ENCODE peak calls at places on chromosomes 11 and 22, in eight cellular contexts. One of them, this sample, is unnamed. For H3K4me1, the result is how much of the 10 kb centered on the place peaks cover.

GRCh38 chr11:57597461-57597892 is at the start of gene SERPING1:
- DNase-seq in testis: peak
- DNase-seq in mucosa of descending colon: peak
- DNase-seq in fibroblast of lung: no peak
- DNase-seq in psoas muscle: peak
- DNase-seq in body of pancreas: peak
- DNase-seq in esophagus squamous epithelium: no peak
- DNase-seq in heart left ventricle: peak
- DNase-seq in this sample: peak

GRCh38 chr22:45096256-45096907 is 67.3 kb upstream of the NUP50 start:
- DNase-seq in body of pancreas: peak
- DNase-seq in mucosa of descending colon: no peak
- DNase-seq in heart left ventricle: no peak
- DNase-seq in esophagus squamous epithelium: no peak
- DNase-seq in fibroblast of lung: peak
- DNase-seq in testis: peak
- DNase-seq in psoas muscle: no peak
- DNase-seq in this sample: peak

GRCh38 chr11:12410006-12410728 is 32.8 kb downstream of the PARVA start:
- DNase-seq in esophagus squamous epithelium: no peak
- DNase-seq in testis: no peak
- DNase-seq in psoas muscle: no peak
- DNase-seq in heart left ventricle: no peak
- DNase-seq in body of pancreas: no peak
- DNase-seq in mucosa of descending colon: no peak
- DNase-seq in fibroblast of lung: peak
- DNase-seq in this sample: no peak

GRCh38 chr22:50600541-50600940 is at the start of gene MAPK8IP2:
- DNase-seq in fibroblast of lung: no peak
- DNase-seq in esophagus squamous epithelium: no peak
- DNase-seq in testis: peak
- DNase-seq in heart left ventricle: no peak
- DNase-seq in body of pancreas: peak
- DNase-seq in psoas muscle: no peak
- DNase-seq in mucosa of descending colon: no peak
- DNase-seq in this sample: no peak

GRCh38 chr11:35011389-35011788 is 95.0 kb downstream of the PDHX start:
- DNase-seq in fibroblast of lung: peak
- DNase-seq in psoas muscle: no peak
- DNase-seq in esophagus squamous epithelium: no peak
- DNase-seq in heart left ventricle: no peak
- DNase-seq in mucosa of descending colon: no peak
- DNase-seq in testis: no peak
- DNase-seq in body of pancreas: no peak
- DNase-seq in this sample: no peak

GRCh38 chr22:32576553-32577255 is 102.1 kb downstream of the FBXO7 start:
- DNase-seq in testis: no peak
- DNase-seq in heart left ventricle: no peak
- DNase-seq in psoas muscle: no peak
- DNase-seq in fibroblast of lung: no peak
- DNase-seq in mucosa of descending colon: no peak
- DNase-seq in body of pancreas: no peak
- DNase-seq in esophagus squamous epithelium: no peak
- DNase-seq in this sample: no peak

GRCh38 chr22:49657974-49658550 is 169.6 kb downstream of the BRD1 start:
- DNase-seq in body of pancreas: no peak
- DNase-seq in mucosa of descending colon: no peak
- DNase-seq in testis: no peak
- DNase-seq in heart left ventricle: no peak
- DNase-seq in fibroblast of lung: no peak
- DNase-seq in psoas muscle: no peak
- DNase-seq in esophagus squamous epithelium: no peak
- DNase-seq in this sample: no peak

GRCh38 chr22:42939451-42939881 is 75.5 kb downstream of the PACSIN2 start:
- DNase-seq in esophagus squamous epithelium: no peak
- DNase-seq in psoas muscle: no peak
- DNase-seq in body of pancreas: no peak
- DNase-seq in mucosa of descending colon: no peak
- DNase-seq in fibroblast of lung: no peak
- DNase-seq in testis: no peak
- DNase-seq in heart left ventricle: no peak
- DNase-seq in this sample: no peak

GRCh38 chr11:31871310-31872073 is 60.4 kb upstream of the PAX6 start:
- DNase-seq in mucosa of descending colon: no peak
- DNase-seq in heart left ventricle: no peak
- DNase-seq in esophagus squamous epithelium: no peak
- DNase-seq in testis: no peak
- DNase-seq in psoas muscle: no peak
- DNase-seq in fibroblast of lung: no peak
- DNase-seq in body of pancreas: no peak
- DNase-seq in this sample: no peak

GRCh38 chr11:69419662-69420061 is 61.8 kb upstream of the LINC01488 start:
- DNase-seq in esophagus squamous epithelium: no peak
- DNase-seq in psoas muscle: no peak
- DNase-seq in mucosa of descending colon: no peak
- DNase-seq in body of pancreas: no peak
- DNase-seq in heart left ventricle: no peak
- DNase-seq in testis: no peak
- DNase-seq in fibroblast of lung: no peak
- DNase-seq in this sample: peak

GRCh38 chr11:19921976-19922688 is 209.5 kb downstream of the NAV2 start:
- DNase-seq in fibroblast of lung: peak
- DNase-seq in esophagus squamous epithelium: no peak
- DNase-seq in mucosa of descending colon: no peak
- DNase-seq in testis: no peak
- DNase-seq in psoas muscle: no peak
- DNase-seq in heart left ventricle: no peak
- DNase-seq in body of pancreas: no peak
- DNase-seq in this sample: no peak

GRCh38 chr11:96055706-96056387 is 131.9 kb upstream of the MTMR2 start:
- DNase-seq in psoas muscle: no peak
- DNase-seq in mucosa of descending colon: no peak
- DNase-seq in fibroblast of lung: peak
- DNase-seq in esophagus squamous epithelium: no peak
- DNase-seq in body of pancreas: no peak
- DNase-seq in testis: no peak
- DNase-seq in heart left ventricle: no peak
- DNase-seq in this sample: no peak

GRCh38 chr11:129412501-129412900 is 36.9 kb downstream of the BARX2 start:
- DNase-seq in mucosa of descending colon: no peak
- DNase-seq in fibroblast of lung: no peak
- DNase-seq in heart left ventricle: no peak
- DNase-seq in testis: peak
- DNase-seq in body of pancreas: no peak
- DNase-seq in psoas muscle: no peak
- DNase-seq in esophagus squamous epithelium: no peak
- DNase-seq in this sample: no peak

GRCh38 chr22:42400811-42401547 is 31.2 kb downstream of the NFAM1 start:
- DNase-seq in mucosa of descending colon: no peak
- DNase-seq in body of pancreas: no peak
- DNase-seq in psoas muscle: no peak
- DNase-seq in heart left ventricle: no peak
- DNase-seq in esophagus squamous epithelium: no peak
- DNase-seq in testis: no peak
- DNase-seq in fibroblast of lung: no peak
- DNase-seq in this sample: no peak

GRCh38 chr11:10792385-10793068 is 16.2 kb downstream of the EIF4G2 start:
- DNase-seq in psoas muscle: peak
- DNase-seq in testis: peak
- DNase-seq in body of pancreas: peak
- DNase-seq in mucosa of descending colon: peak
- DNase-seq in esophagus squamous epithelium: peak
- DNase-seq in heart left ventricle: peak
- DNase-seq in fibroblast of lung: peak
- DNase-seq in this sample: peak

GRCh38 chr11:91163619-91164451 is 941.0 kb upstream of the CHORDC1 start:
- DNase-seq in body of pancreas: no peak
- DNase-seq in mucosa of descending colon: no peak
- DNase-seq in psoas muscle: no peak
- DNase-seq in testis: no peak
- DNase-seq in heart left ventricle: no peak
- DNase-seq in fibroblast of lung: peak
- DNase-seq in esophagus squamous epithelium: no peak
- DNase-seq in this sample: no peak

GRCh38 chr11:17979770-17980371 is 33.0 kb downstream of the SERGEF start:
- DNase-seq in psoas muscle: no peak
- DNase-seq in heart left ventricle: no peak
- DNase-seq in esophagus squamous epithelium: no peak
- DNase-seq in mucosa of descending colon: no peak
- DNase-seq in testis: peak
- DNase-seq in fibroblast of lung: no peak
- DNase-seq in body of pancreas: peak
- DNase-seq in this sample: peak
- H3K4me1 ChIP-seq in psoas muscle: under half
- H3K4me1 ChIP-seq in heart left ventricle: under half
- H3K4me1 ChIP-seq in esophagus squamous epithelium: under half
- H3K4me1 ChIP-seq in mucosa of descending colon: under half
- H3K4me1 ChIP-seq in testis: under half
- H3K4me1 ChIP-seq in fibroblast of lung: under half
- H3K4me1 ChIP-seq in body of pancreas: under half
- H3K4me1 ChIP-seq in this sample: under half

DNA sequence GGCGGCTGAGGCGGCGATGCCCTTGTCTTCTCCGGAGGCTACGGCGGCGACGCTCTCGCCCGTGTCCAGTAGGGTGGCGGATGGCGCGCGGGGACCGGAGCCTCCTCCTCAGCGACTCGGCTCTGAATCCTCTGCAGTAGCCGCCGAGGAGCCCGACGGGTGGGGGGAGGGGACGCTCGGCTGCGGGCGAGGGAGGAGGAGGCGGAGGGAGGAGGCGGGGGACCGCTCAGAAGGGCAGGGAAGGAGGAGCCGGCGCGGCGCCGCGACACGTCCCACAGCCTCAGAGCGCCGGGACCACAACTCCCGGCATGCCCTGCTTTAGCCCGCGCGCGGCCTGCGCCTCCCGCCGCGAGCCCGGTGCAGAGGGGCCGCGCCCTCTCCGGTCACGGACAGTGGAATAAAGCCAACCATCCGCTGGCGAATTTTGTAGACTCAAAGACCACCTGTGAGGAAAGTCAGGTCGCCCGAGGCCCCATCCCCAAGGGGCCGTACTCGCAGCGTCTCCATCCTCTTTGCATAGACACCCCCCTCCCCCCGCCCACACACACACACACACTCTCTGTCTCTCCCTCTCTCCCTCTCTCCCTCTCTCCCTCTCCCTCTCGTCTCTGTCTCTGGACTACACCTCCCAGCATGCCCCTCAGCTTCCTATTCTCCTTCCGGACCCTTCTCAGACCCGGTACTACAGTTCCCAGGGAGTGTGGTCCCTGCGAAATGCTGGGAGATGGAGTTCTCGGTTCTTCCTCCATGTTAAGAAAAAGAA is at the start of gene FAM168A:
- DNase-seq in body of pancreas: peak
- DNase-seq in psoas muscle: peak
- DNase-seq in testis: peak
- DNase-seq in heart left ventricle: peak
- DNase-seq in esophagus squamous epithelium: peak
- DNase-seq in fibroblast of lung: peak
- DNase-seq in mucosa of descending colon: peak
- DNase-seq in this sample: peak
- TF ChIP-seq CTCF in body of pancreas: peak
- TF ChIP-seq CTCF in psoas muscle: peak
- TF ChIP-seq CTCF in testis: peak
- TF ChIP-seq CTCF in heart left ventricle: peak
- TF ChIP-seq CTCF in esophagus squamous epithelium: peak
- TF ChIP-seq CTCF in fibroblast of lung: no peak
- TF ChIP-seq CTCF in mucosa of descending colon: no peak
- TF ChIP-seq CTCF in this sample: peak

GRCh38 chr11:68381716-68382115 is 69.3 kb downstream of the LRP5 start:
- DNase-seq in mucosa of descending colon: no peak
- DNase-seq in testis: no peak
- DNase-seq in psoas muscle: peak
- DNase-seq in esophagus squamous epithelium: no peak
- DNase-seq in body of pancreas: no peak
- DNase-seq in fibroblast of lung: no peak
- DNase-seq in heart left ventricle: peak
- DNase-seq in this sample: no peak
- H3K4me1 ChIP-seq in mucosa of descending colon: under half
- H3K4me1 ChIP-seq in testis: under half
- H3K4me1 ChIP-seq in psoas muscle: half or more
- H3K4me1 ChIP-seq in esophagus squamous epithelium: half or more
- H3K4me1 ChIP-seq in body of pancreas: under half
- H3K4me1 ChIP-seq in fibroblast of lung: under half
- H3K4me1 ChIP-seq in heart left ventricle: half or more
- H3K4me1 ChIP-seq in this sample: under half

DNA sequence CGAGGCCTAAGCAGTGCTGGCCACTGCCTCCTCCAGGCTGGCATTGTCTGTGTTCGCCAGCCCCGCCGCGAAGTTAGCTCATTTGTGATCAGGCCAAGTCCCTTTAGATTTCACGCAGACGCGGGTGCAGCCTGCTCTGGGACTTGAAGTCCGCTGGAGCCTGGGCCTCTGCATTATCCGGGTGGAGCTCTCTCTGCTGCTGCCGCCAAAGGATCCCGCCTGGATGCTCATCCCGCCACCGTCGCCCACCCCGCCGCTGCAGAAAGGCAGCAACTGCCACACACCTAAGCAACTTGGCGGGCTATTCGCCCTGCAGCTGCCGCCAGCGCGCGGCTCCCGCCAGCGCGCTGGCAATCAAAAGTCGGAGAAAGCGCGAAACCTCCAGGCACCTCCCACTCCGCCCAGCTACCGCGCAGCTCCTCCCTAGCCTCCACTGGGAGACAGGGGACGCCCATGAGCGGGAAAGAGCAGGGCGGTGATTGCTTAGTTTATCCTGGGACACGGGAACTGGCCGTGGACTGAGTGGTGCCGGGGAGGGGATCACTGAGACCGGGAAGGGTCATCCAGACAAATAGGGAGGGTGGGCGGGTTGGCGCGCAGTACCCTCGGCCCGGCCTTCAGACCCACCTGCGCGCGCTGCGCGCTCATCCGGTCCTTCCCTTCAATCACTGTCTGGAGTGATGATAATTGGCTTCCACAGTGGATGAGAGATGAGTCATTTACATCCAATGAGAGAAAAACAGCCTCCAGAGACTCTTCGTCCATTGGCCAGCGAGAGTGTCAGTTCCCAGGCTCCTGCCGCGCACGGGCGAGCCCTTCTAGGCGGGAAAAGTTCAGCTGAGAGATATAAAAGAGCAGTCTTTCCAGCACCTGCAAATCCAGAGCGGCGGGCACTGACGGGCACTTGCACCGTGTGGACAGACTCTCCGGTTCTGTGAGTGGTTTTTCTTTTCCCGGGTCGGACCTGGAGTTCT is at the start of gene FAM111B:
- DNase-seq in esophagus squamous epithelium: peak
- DNase-seq in body of pancreas: peak
- DNase-seq in fibroblast of lung: peak
- DNase-seq in testis: peak
- DNase-seq in heart left ventricle: peak
- DNase-seq in psoas muscle: peak
- DNase-seq in mucosa of descending colon: peak
- DNase-seq in this sample: peak
- TF ChIP-seq CTCF in esophagus squamous epithelium: peak
- TF ChIP-seq CTCF in body of pancreas: no peak
- TF ChIP-seq CTCF in fibroblast of lung: peak
- TF ChIP-seq CTCF in testis: no peak
- TF ChIP-seq CTCF in heart left ventricle: no peak
- TF ChIP-seq CTCF in psoas muscle: no peak
- TF ChIP-seq CTCF in mucosa of descending colon: no peak
- TF ChIP-seq CTCF in this sample: peak

This sample was measured in Peyer's patch.